ENCODE peak calls at places on chromosomes 7 and 10, in eight cellular contexts. S is cardiac fibroblast; G is amniotic stem cell; I is activated CD4-positive, alpha-beta T cell treated with anti-CD3 and anti-CD28 coated beads, Interleukin-2, amount 50 U/mL, for 24 hours; J is hypothalamus; M is left kidney; K is hepatocyte; X is NCI-H187. P is an unnamed sample.

GRCh38 chr7:128892521-128893250 is 17.8 kb downstream of the KCP start:
- DNase-seq in X (no peak), M (no peak), S (no peak), I (no peak), G (no peak), K (no peak), J (no peak), P (no peak)

GRCh38 chr7:20153999-20154398 is 63.2 kb downstream of the MACC1 start:
- DNase-seq in J (no peak), G (no peak), K (no peak), S (no peak), X (no peak), I (no peak), M (no peak), P (no peak)

GRCh38 chr10:132922872-132923271 is 19.5 kb downstream of the CFAP46 start:
- DNase-seq in M (no peak), K (no peak), J (no peak), X (no peak), G (no peak), S (no peak), I (no peak), P (no peak)

GRCh38 chr10:94193466-94193924 is 169.2 kb downstream of the NOC3L start:
- DNase-seq in S (peak), G (peak), K (no peak), X (no peak), I (no peak), J (no peak), M (no peak), P (no peak)

GRCh38 chr7:137386966-137387365 is 43.4 kb upstream of the PTN start:
- DNase-seq in X (no peak), S (no peak), G (no peak), M (peak), J (no peak), K (no peak), I (no peak), P (no peak)

GRCh38 chr7:107690611-107691010 is 30.0 kb downstream of the SLC26A4 start:
- DNase-seq in X (no peak), G (no peak), I (no peak), K (no peak), M (peak), S (peak), J (no peak), P (no peak)

GRCh38 chr10:46329690-46330016 is 42.9 kb downstream of the ANTXRL start:
- DNase-seq in X (no peak), I (no peak), K (no peak), J (no peak), G (no peak), M (no peak), S (no peak), P (no peak)

GRCh38 chr7:141362580-141363435 is 188.4 kb upstream of the AGK start:
- DNase-seq in K (peak), S (peak), J (no peak), X (no peak), M (no peak), I (no peak), G (no peak), P (no peak)

GRCh38 chr10:113019692-113020424 is 69.8 kb downstream of the TCF7L2 start:
- DNase-seq in M (peak), J (no peak), S (no peak), X (no peak), G (no peak), K (peak), I (no peak), P (no peak)

GRCh38 chr7:34096135-34096775 is 190.9 kb downstream of the BMPER start:
- DNase-seq in S (peak), K (peak), M (peak), X (no peak), G (no peak), I (no peak), J (no peak), P (no peak)